ENCODE peak calls at places on chromosome 12, in six cellular contexts. A, D, I, R, S and E are unnamed samples. For H3K27me3, the result is how much of the 10 kb centered on the place peaks cover.

GRCh38 chr12:96879301-96879700 is 27.8 kb upstream of the NEDD1 start:
- ATAC-seq in D (no peak), S (no peak), I (no peak), A (no peak), R (no peak), E (no peak)

GRCh38 chr12:14548609-14549008 is 19.1 kb downstream of the PLBD1 start:
- ATAC-seq in D (no peak), S (no peak), A (no peak), I (no peak), R (no peak), E (no peak)

GRCh38 chr12:39236994-39237393 is 205.9 kb downstream of the KIF21A start:
- ATAC-seq in S (peak), D (peak), I (no peak), R (no peak), A (no peak), E (no peak)

GRCh38 chr12:561908-562593 is 101.2 kb downstream of the NINJ2 start:
- ATAC-seq in A (no peak), D (peak), S (no peak), R (no peak), I (peak), E (peak)

GRCh38 chr12:29672580-29672979 is 111.2 kb downstream of the TMTC1 start:
- ATAC-seq in R (no peak), I (peak), S (no peak), D (no peak), A (no peak), E (no peak)

GRCh38 chr12:14803830-14804160 is 325 bp downstream of the C12orf60 start:
- ATAC-seq in R (peak), S (peak), I (peak), A (peak), D (peak), E (peak)

GRCh38 chr12:80232873-80233272 is 133.5 kb downstream of the OTOGL start:
- ATAC-seq in R (no peak), I (no peak), A (no peak), S (no peak), D (no peak), E (no peak)

GRCh38 chr12:50764861-50765324 is 992 bp downstream of the ATF1 start:
- ATAC-seq in D (peak), I (peak), S (no peak), A (no peak), R (no peak), E (no peak)

GRCh38 chr12:50960130-50960529 is 7.8 kb downstream of the HIGD1C start:
- ATAC-seq in S (no peak), R (no peak), I (no peak), A (no peak), D (no peak), E (no peak)

GRCh38 chr12:131327521-131328488 is 374.1 kb downstream of the ADGRD1 start:
- ATAC-seq in D (no peak), S (no peak), R (peak), I (no peak), A (no peak), E (no peak)

GRCh38 chr12:57896437-57897201 is 44.7 kb upstream of the ATP23 start:
- ATAC-seq in R (no peak), I (peak), D (peak), A (peak), S (peak), E (peak)

GRCh38 chr12:60194682-60195081 is 598.9 kb downstream of the SLC16A7 start:
- ATAC-seq in A (no peak), I (no peak), S (no peak), D (no peak), R (no peak), E (no peak)

GRCh38 chr12:42779186-42779859 is 189.8 kb upstream of the PRICKLE1 start:
- ATAC-seq in D (no peak), R (no peak), I (no peak), S (no peak), A (peak), E (peak)

GRCh38 chr12:104334581-104334980 is 31.0 kb downstream of the EID3 start:
- ATAC-seq in S (no peak), R (no peak), A (no peak), D (no peak), I (peak), E (no peak)

GRCh38 chr12:27486986-27487385 is 37.0 kb upstream of the PPFIBP1 start:
- ATAC-seq in R (no peak), I (no peak), D (no peak), S (no peak), A (no peak), E (no peak)

DNA sequence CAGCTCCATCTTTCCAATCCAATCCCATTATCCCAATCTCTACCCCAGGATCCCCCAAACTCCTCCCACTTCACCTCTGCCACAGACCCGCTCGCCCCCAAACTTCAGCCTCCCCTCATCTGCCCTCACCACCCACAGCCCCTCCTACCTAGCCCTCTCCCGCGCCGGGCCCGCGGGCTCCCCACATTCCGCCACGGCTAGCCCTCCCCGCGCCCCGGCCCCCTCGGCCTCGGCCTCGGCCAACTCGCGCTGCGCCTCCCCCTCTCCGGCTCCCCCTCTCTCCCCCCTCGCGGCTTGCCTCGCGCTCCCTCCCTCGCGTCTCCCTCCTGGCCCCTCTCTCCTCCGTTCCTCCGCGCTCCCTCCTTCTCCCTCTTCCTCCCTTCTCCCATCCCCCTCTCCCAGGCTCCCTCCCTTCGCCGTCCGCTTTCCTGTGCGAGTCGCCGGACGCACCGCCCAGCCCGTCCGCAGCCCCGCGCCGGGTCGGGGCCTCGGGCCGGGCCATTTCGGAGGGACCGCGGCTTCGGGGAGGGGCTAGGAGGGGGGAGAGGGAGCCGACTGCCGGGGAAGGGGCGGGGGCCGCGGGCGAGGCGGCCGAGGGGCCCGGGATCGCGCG is at the start of gene ATN1:
- ATAC-seq in S (peak), A (peak), R (peak), I (peak), D (peak), E (peak)
- TF ChIP-seq POLR2A in S (peak), A (peak), R (no peak), I (no peak), D (no peak), E (peak)

DNA sequence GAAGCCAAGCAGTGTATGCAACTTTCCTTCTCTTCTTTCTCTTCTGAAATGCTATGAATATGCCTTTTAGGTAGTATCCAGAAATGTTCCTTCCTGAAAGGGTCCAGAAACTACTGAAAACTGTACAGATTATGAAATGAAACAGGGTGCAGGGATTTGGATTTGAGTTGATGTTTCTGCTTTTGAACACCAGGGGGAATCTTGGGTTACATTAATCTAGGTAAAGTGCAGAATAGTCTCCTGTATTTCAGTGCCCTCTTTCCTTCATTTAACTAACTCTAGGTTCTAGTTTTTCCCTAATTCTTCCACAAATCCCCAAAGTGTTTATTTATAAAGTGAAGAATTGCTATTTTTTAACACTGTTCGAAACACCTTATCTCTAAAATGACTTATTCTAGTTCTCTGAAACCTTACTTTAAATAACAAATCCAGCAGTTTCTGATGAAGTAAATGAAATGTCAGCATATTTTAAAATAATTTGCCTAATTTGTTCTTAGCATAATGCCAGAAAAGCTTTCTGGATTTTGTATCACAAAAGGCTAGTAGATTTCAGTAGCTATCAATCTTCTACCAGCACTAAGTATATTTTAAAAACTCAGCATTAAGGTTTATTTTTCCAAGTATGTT is 111.9 kb downstream of the LRRK2 start:
- ATAC-seq in I (no peak), A (no peak), S (peak), D (peak), R (peak), E (no peak)
- TF ChIP-seq CTCF in I (peak), A (no peak), S (peak), D (peak), R (peak), E (peak)

GRCh38 chr12:130007771-130008170 is 103.9 kb upstream of the TMEM132D start:
- ATAC-seq in A (no peak), S (no peak), R (no peak), I (no peak), D (no peak), E (no peak)

GRCh38 chr12:130008241-130008640 is 104.4 kb upstream of the TMEM132D start:
- ATAC-seq in S (no peak), R (no peak), I (no peak), D (no peak), A (no peak), E (no peak)

GRCh38 chr12:130013771-130014484 is 110.1 kb upstream of the TMEM132D start:
- ATAC-seq in S (peak), I (no peak), A (no peak), D (peak), R (peak), E (no peak)

GRCh38 chr12:130011611-130012385 is 108.0 kb upstream of the TMEM132D start:
- ATAC-seq in S (no peak), A (no peak), R (no peak), I (no peak), D (no peak), E (no peak)

DNA sequence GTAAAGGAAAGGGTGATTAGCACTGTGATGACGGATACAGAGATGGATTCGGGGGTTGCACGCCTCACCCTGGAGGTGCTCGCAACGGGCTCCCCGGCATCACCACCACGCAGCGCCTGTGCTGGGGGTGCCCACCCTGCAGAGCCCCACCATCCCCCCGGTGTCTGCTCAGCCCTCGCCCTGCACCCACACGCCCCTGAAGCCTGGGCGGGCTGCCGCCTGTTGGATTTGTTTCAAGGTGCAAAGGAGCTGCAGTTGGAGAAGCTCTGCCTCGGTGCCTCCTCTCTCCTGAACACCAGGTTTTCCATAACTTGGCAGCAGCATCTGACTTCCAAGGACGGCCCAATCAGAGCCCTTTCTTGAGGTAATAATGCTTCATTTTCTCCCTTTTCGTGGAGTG is 106.1 kb upstream of the TMEM132D start:
- ATAC-seq in I (no peak), D (no peak), A (no peak), S (no peak), R (no peak), E (no peak)
- H3K27me3 ChIP-seq in I (under half), D (under half), A (under half), S (under half), R (under half), E (half or more)

GRCh38 chr12:106358410-106359241 is 1.1 kb downstream of the POLR3B start:
- ATAC-seq in I (peak), S (peak), D (peak), R (peak), A (peak), E (peak)
- TF ChIP-seq POLR2A in I (no peak), S (no peak), D (no peak), R (no peak), A (no peak), E (no peak)

DNA sequence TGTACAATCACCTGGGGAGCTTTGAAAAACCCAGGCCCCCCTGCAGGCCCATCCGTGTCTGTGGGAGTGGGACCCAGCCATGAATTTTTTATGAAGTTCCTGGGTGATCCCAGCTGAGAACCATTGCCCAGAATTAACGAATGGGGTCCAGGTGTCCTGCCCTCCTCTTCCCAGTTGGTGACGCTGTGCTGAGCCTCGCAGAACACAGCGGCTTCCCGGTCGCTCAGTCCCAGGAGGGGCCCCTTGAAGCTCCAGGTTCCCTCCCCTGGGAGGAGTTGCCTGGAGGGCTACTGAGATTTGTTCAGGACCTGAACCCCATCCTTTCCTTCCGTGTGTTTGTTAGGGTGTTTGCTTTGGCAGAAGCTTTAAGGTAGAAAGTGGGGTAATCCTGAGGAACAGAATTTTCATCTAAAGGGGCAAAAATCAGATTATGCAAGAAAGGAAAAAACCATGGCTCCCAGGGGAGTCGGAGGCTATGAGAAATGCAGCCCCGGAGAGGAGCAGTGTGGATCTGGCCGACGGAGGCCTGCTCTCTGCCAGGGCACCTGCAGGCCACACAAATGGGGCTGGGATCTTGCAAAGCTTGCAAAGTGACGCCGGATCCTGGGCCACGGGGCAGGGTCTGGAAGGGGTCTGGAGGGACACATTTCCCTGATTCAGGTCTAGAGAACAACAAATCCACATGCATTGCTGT is 164.7 kb upstream of the PRMT8 start:
- ATAC-seq in R (no peak), A (no peak), I (no peak), D (no peak), S (no peak), E (no peak)
- TF ChIP-seq CTCF in R (no peak), A (no peak), I (no peak), D (no peak), S (no peak), E (no peak)

GRCh38 chr12:130076752-130077151 is 85.5 kb upstream of the FZD10 start:
- ATAC-seq in D (peak), R (no peak), I (peak), S (no peak), A (no peak), E (no peak)

GRCh38 chr12:130076126-130076525 is 86.1 kb upstream of the FZD10 start:
- ATAC-seq in D (no peak), I (no peak), A (no peak), R (no peak), S (no peak), E (no peak)

GRCh38 chr12:130074661-130075406 is 87.4 kb upstream of the FZD10 start:
- ATAC-seq in I (no peak), D (no peak), S (no peak), A (no peak), R (no peak), E (no peak)

GRCh38 chr12:130075497-130076076 is 86.7 kb upstream of the FZD10 start:
- ATAC-seq in A (no peak), I (no peak), D (no peak), S (no peak), R (no peak), E (no peak)

DNA sequence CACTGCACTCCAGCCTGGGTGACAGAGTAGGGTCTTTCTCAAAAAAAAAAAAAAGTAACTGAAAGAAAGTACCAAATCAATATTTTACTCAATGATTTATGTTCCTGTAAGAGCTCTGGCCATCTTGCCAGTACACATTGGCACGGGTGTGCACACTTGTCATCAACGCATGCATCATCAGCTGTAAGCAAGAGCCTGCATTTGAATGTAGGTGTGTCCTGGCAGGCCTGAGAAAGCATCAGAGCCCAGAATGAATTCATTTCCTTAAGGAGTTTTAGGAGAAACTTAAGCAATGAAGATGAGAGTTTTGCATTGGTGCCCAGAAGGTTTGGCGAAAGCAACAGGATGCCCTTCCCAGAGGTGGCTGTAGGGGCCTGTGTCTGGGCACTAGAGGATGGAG is 88.5 kb upstream of the FZD10 start:
- ATAC-seq in D (no peak), A (no peak), S (no peak), I (no peak), R (no peak), E (no peak)
- H3K27me3 ChIP-seq in D (under half), A (under half), S (under half), I (under half), R (under half), E (under half)

GRCh38 chr12:95203477-95203843 is 13.8 kb downstream of the FGD6 start:
- ATAC-seq in R (no peak), A (no peak), D (no peak), I (no peak), S (no peak), E (no peak)

GRCh38 chr12:95205685-95206084 is 11.6 kb downstream of the FGD6 start:
- ATAC-seq in D (peak), R (peak), S (peak), I (peak), A (peak), E (peak)

GRCh38 chr12:95205016-95205415 is 12.3 kb downstream of the FGD6 start:
- ATAC-seq in A (no peak), D (no peak), R (peak), I (no peak), S (no peak), E (no peak)

GRCh38 chr12:95202691-95203476 is 14.4 kb downstream of the FGD6 start:
- ATAC-seq in R (no peak), A (no peak), I (peak), S (no peak), D (peak), E (no peak)

DNA sequence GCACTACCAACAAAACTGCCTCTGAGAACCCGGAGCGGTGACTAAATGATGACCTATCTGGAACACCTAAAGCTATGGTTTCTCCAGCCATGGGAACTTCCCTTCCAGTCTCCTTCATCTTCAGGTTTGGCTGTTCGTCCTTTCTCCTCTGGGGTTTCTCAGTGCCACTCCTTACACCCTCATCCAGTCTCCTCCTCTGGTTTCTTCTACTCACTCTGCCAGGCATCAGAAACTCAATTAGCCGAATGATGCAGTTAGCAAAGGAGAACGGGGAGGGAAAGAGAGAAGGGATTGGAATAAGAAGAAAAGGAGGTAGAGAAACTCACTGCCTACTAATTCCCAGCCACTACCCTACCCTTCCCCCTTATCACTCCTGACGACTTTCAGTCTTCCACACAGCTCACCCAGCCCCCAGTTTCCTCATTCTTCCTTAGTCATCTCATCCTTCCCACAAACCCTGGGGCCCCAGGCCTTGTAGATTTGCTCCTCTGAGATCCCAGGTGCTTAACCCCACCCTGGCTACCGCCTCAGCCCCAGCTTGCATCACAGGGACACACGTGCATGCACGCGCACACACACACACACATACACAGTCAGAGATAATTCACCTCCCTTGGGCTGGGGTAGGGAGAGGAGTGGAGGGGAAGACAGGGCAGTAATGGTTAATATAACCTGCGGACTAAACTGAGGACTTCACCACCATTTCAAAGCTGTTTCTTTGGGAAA is 13.0 kb downstream of the FGD6 start:
- ATAC-seq in A (no peak), D (peak), I (peak), S (peak), R (peak), E (peak)
- TF ChIP-seq POLR2A in A (no peak), D (no peak), I (no peak), S (no peak), R (no peak), E (no peak)

GRCh38 chr12:132367401-132367851 is 38.0 kb upstream of the GALNT9 start:
- ATAC-seq in S (no peak), R (no peak), D (no peak), A (no peak), I (no peak), E (peak)
- TF ChIP-seq CTCF in S (no peak), R (no peak), D (no peak), A (no peak), I (no peak), E (no peak)

GRCh38 chr12:53959314-53959713 is 4.6 kb downstream of the HOXC12 start:
- ATAC-seq in A (no peak), D (no peak), I (no peak), S (no peak), R (no peak), E (no peak)
- H3K27me3 ChIP-seq in A (half or more), D (half or more), I (half or more), S (under half), R (under half), E (half or more)

GRCh38 chr12:100267603-100268281 is 765 bp downstream of the SCYL2 start:
- ATAC-seq in I (no peak), A (peak), S (peak), R (peak), D (peak), E (peak)
- TF ChIP-seq POLR2A in I (no peak), A (peak), S (no peak), R (no peak), D (no peak), E (no peak)